ENCODE peak calls at places on chromosomes 6 and 20, in nine cellular contexts. F is right cardiac atrium; I is effector memory CD4-positive, alpha-beta T cell; U is right atrium auricular region; X is CD4-positive, alpha-beta T cell; B is tibial artery; C is mucosa of descending colon; A is gastrocnemius medialis; R is PC-3. Z is an unnamed sample.
A peak's percentile ranks its signal among the peaks of the same experiment; 100 is the strongest.

GRCh38 chr20:59778615-59779200 is 154.7 kb downstream of the SYCP2 start:
- DNase-seq in X (no peak), I (no peak), F (no peak), A (no peak), B (no peak), R (no peak), C (no peak), U (peak; percentile 34), Z (peak; percentile 31)

GRCh38 chr6:112939543-112939942 is 592.4 kb downstream of the RFPL4B start:
- DNase-seq in I (no peak), U (no peak), A (no peak), C (no peak), R (peak; percentile 6), B (no peak), F (no peak), X (no peak), Z (no peak)

GRCh38 chr6:139595183-139595582 is 220.7 kb upstream of the CITED2 start:
- DNase-seq in C (no peak), B (no peak), U (no peak), I (no peak), X (no peak), R (no peak), F (no peak), A (no peak), Z (no peak)

GRCh38 chr20:20360464-20360863 is 7.4 kb upstream of the INSM1 start:
- DNase-seq in B (no peak), C (peak; percentile 76), X (no peak), I (no peak), U (no peak), A (no peak), F (no peak), R (peak; percentile 89), Z (no peak)

GRCh38 chr6:145761584-145761983 is 26.3 kb upstream of the EPM2A start:
- DNase-seq in A (no peak), R (no peak), B (no peak), F (no peak), U (no peak), I (no peak), C (no peak), X (no peak), Z (no peak)

GRCh38 chr20:43438578-43439316 is 18.9 kb upstream of the SRSF6 start:
- DNase-seq in U (no peak), X (no peak), F (no peak), B (no peak), C (no peak), A (no peak), R (no peak), I (no peak), Z (no peak)

GRCh38 chr20:57802877-57803717 is 93.3 kb upstream of the PMEPA1 start:
- DNase-seq in I (no peak), F (no peak), X (no peak), C (no peak), A (no peak), B (no peak), U (no peak), R (no peak), Z (no peak)

GRCh38 chr6:125258651-125259353 is 43.0 kb downstream of the HDDC2 start:
- DNase-seq in C (no peak), R (peak; percentile 15), I (no peak), X (no peak), B (no peak), A (no peak), F (no peak), U (no peak), Z (no peak)

GRCh38 chr20:50269111-50270033 is 78.7 kb downstream of the CEBPB start:
- DNase-seq in I (no peak), R (no peak), C (no peak), X (no peak), B (no peak), F (no peak), A (no peak), U (no peak), Z (no peak)

GRCh38 chr6:122730775-122731386 is 48.6 kb upstream of the FABP7 start:
- DNase-seq in B (no peak), A (no peak), C (no peak), I (no peak), R (peak; percentile 44), U (no peak), F (no peak), X (no peak), Z (no peak)

GRCh38 chr6:11103065-11103464 is 8.5 kb downstream of the ERVFRD-1 start:
- DNase-seq in F (no peak), A (no peak), X (no peak), B (no peak), R (no peak), U (no peak), C (no peak), I (no peak), Z (no peak)
- H3K9me3 ChIP-seq in F (no peaks in the 10 kb centered on the region), A (no peaks in the 10 kb centered on the region), X (no peaks in the 10 kb centered on the region), B (no peaks in the 10 kb centered on the region), R (no peaks in the 10 kb centered on the region), U (no peaks in the 10 kb centered on the region), C (no peaks in the 10 kb centered on the region), I (no peaks in the 10 kb centered on the region), Z (no peaks in the 10 kb centered on the region)

GRCh38 chr6:158344534-158344933 is 32.3 kb downstream of the TULP4 start:
- DNase-seq in I (no peak), R (no peak), B (no peak), F (no peak), A (no peak), C (no peak), U (no peak), X (no peak), Z (no peak)

DNA sequence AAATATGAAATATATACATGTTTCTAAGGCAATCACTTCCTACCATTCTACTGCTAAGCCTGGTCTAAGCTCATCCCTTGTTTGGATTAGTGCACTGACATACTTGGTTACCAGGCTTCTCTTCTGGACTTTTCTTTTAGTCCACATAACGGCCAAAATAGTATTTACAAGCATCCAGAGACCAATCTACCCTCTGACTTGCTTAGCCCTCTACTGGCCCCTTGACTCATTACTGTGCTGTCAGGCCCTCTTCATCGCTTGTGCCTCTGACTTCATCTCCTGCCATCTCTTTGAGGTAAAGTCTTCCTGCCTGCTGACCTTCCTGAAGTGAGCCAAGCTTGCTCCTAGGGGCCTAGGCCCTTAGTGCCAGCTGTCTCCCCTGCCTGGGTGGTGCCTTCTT is 35.1 kb downstream of the TULP4 start:
- DNase-seq in F (no peak), X (no peak), C (no peak), I (no peak), A (no peak), R (no peak), B (no peak), U (no peak), Z (no peak)
- H3K9me3 ChIP-seq in F (no peaks in the 10 kb centered on the region), X (peaks cover 7% of the 10 kb centered on the region), C (peaks cover 12% of the 10 kb centered on the region), I (no peaks in the 10 kb centered on the region), A (no peaks in the 10 kb centered on the region), R (no peaks in the 10 kb centered on the region), B (no peaks in the 10 kb centered on the region), U (no peaks in the 10 kb centered on the region), Z (no peaks in the 10 kb centered on the region)

GRCh38 chr6:168376120-168376519 is 56.5 kb upstream of the DACT2 start:
- DNase-seq in F (no peak), I (no peak), B (peak; percentile 5), C (no peak), A (no peak), R (no peak), X (no peak), U (no peak), Z (no peak)
- H3K9me3 ChIP-seq in F (no peaks in the 10 kb centered on the region), I (no peaks in the 10 kb centered on the region), B (no peaks in the 10 kb centered on the region), C (no peaks in the 10 kb centered on the region), A (no peaks in the 10 kb centered on the region), R (no peaks in the 10 kb centered on the region), X (no peaks in the 10 kb centered on the region), U (no peaks in the 10 kb centered on the region), Z (no peaks in the 10 kb centered on the region)

DNA sequence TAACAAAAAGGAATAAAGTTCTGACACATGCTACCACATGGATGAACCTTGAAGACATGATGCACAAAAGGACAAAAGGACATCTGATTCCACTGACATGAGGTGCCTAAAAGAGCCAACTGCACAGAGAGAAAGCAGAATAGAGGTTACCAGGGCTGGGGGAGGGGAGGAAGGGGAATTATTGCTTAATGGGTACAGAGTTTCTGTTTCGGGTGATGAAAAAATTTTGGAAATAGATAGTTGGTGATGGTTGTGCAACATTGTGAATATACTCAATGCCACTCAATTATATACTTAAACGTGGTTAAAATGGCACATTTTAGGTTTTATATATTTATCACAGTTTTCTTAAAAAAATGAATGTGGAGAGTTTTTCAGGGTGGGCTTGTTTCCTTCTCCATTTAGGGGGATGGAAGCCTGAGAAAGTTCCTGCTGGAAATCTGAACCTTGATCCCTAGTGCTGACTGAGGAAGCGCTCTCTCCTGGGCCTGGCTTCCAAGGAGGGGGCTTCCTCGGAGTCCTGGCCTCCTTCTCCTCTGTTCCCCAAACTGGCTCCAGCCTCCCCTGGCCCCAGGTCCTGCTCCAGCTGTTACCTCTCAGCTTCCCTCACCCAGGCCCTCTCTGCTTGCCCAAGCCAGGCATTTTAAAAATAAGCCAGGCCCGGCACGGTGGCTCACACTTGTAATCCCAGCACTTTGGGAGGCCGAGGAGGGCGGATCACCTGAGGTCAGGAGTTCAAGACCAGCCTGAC is 79.2 kb downstream of the NOL4L start:
- DNase-seq in B (no peak), X (no peak), R (no peak), C (no peak), U (no peak), F (no peak), I (no peak), A (no peak), Z (peak; percentile 71)
- H3K9me3 ChIP-seq in B (no peaks in the 10 kb centered on the region), X (no peaks in the 10 kb centered on the region), R (no peaks in the 10 kb centered on the region), C (no peaks in the 10 kb centered on the region), U (no peaks in the 10 kb centered on the region), F (no peaks in the 10 kb centered on the region), I (no peaks in the 10 kb centered on the region), A (no peaks in the 10 kb centered on the region), Z (no peaks in the 10 kb centered on the region)

Z was measured in right lobe of liver.